ENCODE peak calls at places on chromosomes 12 and 14, in six cellular contexts. N is endothelial cell of umbilical vein, P is heart right ventricle, B is prostate gland, J is AG09319, O is fibroblast of lung. V is an unnamed sample.

GRCh38 chr14:37566811-37567371 is 28.2 kb downstream of the FOXA1 start:
- DNase-seq in P (no peak), O (peak), B (peak), J (no peak), N (peak), V (no peak)

GRCh38 chr14:50790568-50790967 is 40.4 kb downstream of the NIN start:
- DNase-seq in J (no peak), O (peak), B (no peak), N (no peak), P (no peak), V (no peak)

GRCh38 chr12:49867580-49868341 is 24.9 kb upstream of the BCDIN3D start:
- DNase-seq in B (no peak), O (peak), P (no peak), N (no peak), J (no peak), V (peak)

GRCh38 chr12:65364021-65364420 is 85.5 kb downstream of the MSRB3 start:
- DNase-seq in P (no peak), J (no peak), O (peak), B (no peak), N (no peak), V (no peak)

GRCh38 chr12:105076098-105076497 is 8.2 kb downstream of the ALDH1L2 start:
- DNase-seq in J (peak), P (no peak), N (no peak), B (no peak), O (peak), V (no peak)

GRCh38 chr14:58151701-58152568 is at the start of gene ARMH4:
- DNase-seq in N (peak), J (peak), P (peak), B (peak), O (peak), V (peak)

GRCh38 chr12:98821849-98822248 is 176.8 kb downstream of the APAF1 start:
- DNase-seq in B (no peak), O (peak), P (peak), J (no peak), N (no peak), V (no peak)

GRCh38 chr12:93174473-93174872 is 203.3 kb upstream of the NUDT4 start:
- DNase-seq in N (no peak), J (no peak), O (no peak), B (no peak), P (peak), V (no peak)

GRCh38 chr12:118358607-118359540 is 13.8 kb downstream of the TAOK3 start:
- DNase-seq in O (no peak), B (no peak), J (no peak), P (no peak), N (no peak), V (no peak)

GRCh38 chr14:81323621-81324400 is 76.3 kb downstream of the STON2 start:
- DNase-seq in P (no peak), J (no peak), O (peak), N (no peak), B (peak), V (no peak)

GRCh38 chr12:70733385-70733784 is 96.2 kb upstream of the PTPRB start:
- DNase-seq in N (peak), O (peak), J (peak), B (peak), P (peak), V (no peak)

GRCh38 chr12:1594045-1594294 is 411 bp downstream of the FBXL14 start:
- DNase-seq in B (peak), N (no peak), P (peak), O (peak), J (no peak), V (no peak)

GRCh38 chr12:118166946-118167345 is 31.0 kb downstream of the PEBP1 start:
- DNase-seq in O (no peak), P (no peak), J (no peak), N (no peak), B (no peak), V (no peak)

GRCh38 chr12:2624543-2625266 is 170.1 kb upstream of the FKBP4 start:
- DNase-seq in J (no peak), P (no peak), O (no peak), B (no peak), N (no peak), V (no peak)

GRCh38 chr14:89701079-89702043 is 253.2 kb downstream of the EFCAB11 start:
- DNase-seq in P (peak), O (peak), B (peak), N (peak), J (peak), V (peak)

GRCh38 chr12:79596719-79597350 is 93.9 kb downstream of the PAWR start:
- DNase-seq in O (no peak), J (no peak), B (no peak), P (no peak), N (no peak), V (no peak)

GRCh38 chr14:61107148-61107641 is 126.2 kb downstream of the SLC38A6 start:
- DNase-seq in P (peak), J (no peak), N (no peak), B (no peak), O (peak), V (no peak)

GRCh38 chr12:6070472-6071257 is 53.8 kb downstream of the VWF start:
- DNase-seq in N (no peak), J (no peak), P (no peak), B (peak), O (no peak), V (no peak)

GRCh38 chr14:103527408-103528157 is 1.4 kb upstream of the TRMT61A start:
- DNase-seq in J (no peak), B (no peak), P (no peak), O (no peak), N (no peak), V (no peak)

GRCh38 chr12:69966409-69966808 is 141.4 kb downstream of the MYRFL start:
- DNase-seq in P (peak), J (no peak), N (no peak), O (peak), B (no peak), V (no peak)

GRCh38 chr14:96178674-96179321 is 25.8 kb upstream of the BDKRB2 start:
- DNase-seq in B (no peak), N (no peak), O (no peak), J (no peak), P (no peak), V (no peak)

GRCh38 chr14:104665663-104666522 is 23.5 kb upstream of the INF2 start:
- DNase-seq in J (no peak), B (no peak), P (no peak), N (peak), O (no peak), V (peak)
- TF ChIP-seq CTCF in J (peak), B (no peak), P (peak), N (peak), O (peak), V (peak)

GRCh38 chr12:111175404-111175803 is 193.5 kb downstream of the PHETA1 start:
- DNase-seq in P (no peak), O (no peak), N (no peak), J (no peak), B (no peak), V (no peak)

GRCh38 chr12:111171832-111172231 is 197.1 kb downstream of the PHETA1 start:
- DNase-seq in B (no peak), N (no peak), P (no peak), O (no peak), J (no peak), V (no peak)

GRCh38 chr12:111171334-111171733 is 197.6 kb downstream of the PHETA1 start:
- DNase-seq in J (no peak), P (no peak), N (no peak), B (no peak), O (no peak), V (no peak)

GRCh38 chr12:111173391-111174282 is 195.3 kb downstream of the PHETA1 start:
- DNase-seq in J (no peak), B (no peak), P (no peak), O (no peak), N (no peak), V (no peak)

DNA sequence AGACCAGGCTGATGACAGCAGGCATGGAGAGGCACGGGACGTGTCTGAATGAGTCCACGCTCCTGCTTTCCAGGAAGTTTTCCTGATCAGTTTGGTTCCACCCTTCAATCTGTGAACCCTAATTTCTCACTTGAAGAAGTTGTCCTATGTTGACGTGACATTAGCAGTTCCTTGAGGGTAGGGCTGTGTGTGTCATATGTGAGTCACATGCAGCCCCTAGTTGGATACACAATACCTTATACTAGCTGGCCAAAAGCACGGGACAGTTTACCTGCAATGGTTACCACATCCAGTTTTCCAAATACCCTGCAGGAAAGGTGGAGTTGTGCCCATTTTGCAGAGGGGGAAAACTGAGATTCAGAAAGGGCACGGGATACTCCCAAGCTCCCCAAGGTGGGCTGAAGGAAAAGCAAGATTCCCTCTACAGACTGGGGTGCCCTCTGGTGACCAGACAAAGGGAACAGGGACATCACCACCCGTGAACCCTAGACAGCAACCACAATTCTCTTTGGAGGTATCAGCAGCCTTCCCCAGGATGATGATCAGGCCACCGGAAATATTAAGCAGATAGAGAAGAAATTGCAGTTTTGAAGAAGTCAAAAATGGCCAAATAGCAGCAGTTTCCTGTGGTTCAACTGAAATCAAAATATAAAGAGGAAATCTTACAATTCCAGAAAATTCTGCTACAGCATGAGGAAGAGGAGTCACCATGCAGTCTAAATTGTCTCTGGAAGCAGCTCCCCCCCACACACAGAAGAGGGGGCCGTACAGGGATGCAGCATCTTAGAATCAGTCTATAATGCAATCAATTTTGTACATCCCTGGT is 194.4 kb downstream of the PHETA1 start:
- DNase-seq in N (no peak), O (no peak), B (no peak), J (no peak), P (no peak), V (no peak)
- TF ChIP-seq CTCF in N (no peak), O (no peak), B (no peak), J (no peak), P (peak), V (peak)

GRCh38 chr12:57496822-57497221 is 9.0 kb downstream of the MARS1 start:
- DNase-seq in O (no peak), N (no peak), J (no peak), B (no peak), P (no peak), V (no peak)

GRCh38 chr12:57497223-57498142 is 9.6 kb downstream of the MARS1 start:
- DNase-seq in B (no peak), P (no peak), J (no peak), N (no peak), O (no peak), V (peak)

GRCh38 chr12:57498571-57498970 is 10.7 kb downstream of the MARS1 start:
- DNase-seq in B (no peak), P (no peak), N (no peak), J (no peak), O (no peak), V (no peak)

GRCh38 chr12:57500213-57500612 is 12.3 kb downstream of the MARS1 start:
- DNase-seq in B (no peak), J (no peak), O (no peak), P (no peak), N (no peak), V (peak)

DNA sequence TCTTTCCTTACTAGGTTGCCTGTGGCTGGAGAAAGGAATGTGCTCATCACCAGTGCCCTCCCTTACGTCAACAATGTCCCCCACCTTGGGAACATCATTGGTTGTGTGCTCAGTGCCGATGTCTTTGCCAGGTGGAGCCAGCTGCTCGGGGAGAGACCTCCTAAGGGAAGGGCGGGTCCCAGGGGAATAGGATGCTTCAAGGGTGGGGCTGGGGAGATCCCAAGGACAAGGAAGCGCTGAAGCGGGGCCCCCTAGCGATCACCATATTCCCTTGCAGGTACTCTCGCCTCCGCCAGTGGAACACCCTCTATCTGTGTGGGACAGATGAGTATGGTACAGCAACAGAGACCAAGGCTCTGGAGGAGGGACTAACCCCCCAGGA is 10.3 kb downstream of the MARS1 start:
- DNase-seq in N (no peak), P (no peak), B (no peak), O (no peak), J (no peak), V (peak)
- TF ChIP-seq CTCF in N (no peak), P (no peak), B (no peak), O (no peak), J (no peak), V (no peak)

GRCh38 chr12:12715459-12716150 is 1.6 kb upstream of the CDKN1B start:
- DNase-seq in O (peak), B (no peak), J (no peak), P (peak), N (peak), V (no peak)

GRCh38 chr12:12715128-12715458 is 2.1 kb upstream of the CDKN1B start:
- DNase-seq in P (no peak), J (no peak), B (no peak), N (no peak), O (no peak), V (no peak)

GRCh38 chr12:12713932-12714275 is 3.3 kb upstream of the CDKN1B start:
- DNase-seq in B (no peak), O (no peak), P (no peak), N (no peak), J (no peak), V (no peak)

GRCh38 chr12:12716151-12716844 is 870 bp upstream of the CDKN1B start:
- DNase-seq in B (peak), N (peak), J (no peak), P (peak), O (peak), V (no peak)

GRCh38 chr12:12714276-12715001 is 2.7 kb upstream of the CDKN1B start:
- DNase-seq in O (peak), P (peak), J (no peak), B (peak), N (peak), V (no peak)
- TF ChIP-seq CTCF in O (peak), P (peak), J (peak), B (no peak), N (peak), V (peak)